ENCODE peak calls at places on chromosomes 13 and 19, in seven cellular contexts. B is IMR-90, Y is brain microvascular endothelial cell, V is fibroblast of lung, R is iPS DF 6.9, I is Panc1, G is pancreas. Q is an unnamed sample.

GRCh38 chr19:40009674-40010073 is 12.8 kb downstream of the ZNF546 start:
- DNase-seq in G (no peak), I (no peak), V (no peak), R (no peak), Y (no peak), B (no peak), Q (no peak)

GRCh38 chr19:55546822-55547614 is 1.7 kb upstream of the SBK3 start:
- DNase-seq in G (peak), R (no peak), B (peak), I (peak), V (peak), Y (peak), Q (peak)

GRCh38 chr13:54636231-54636630 is 1607.6 kb downstream of the OLFM4 start:
- DNase-seq in I (no peak), R (no peak), B (no peak), V (no peak), G (no peak), Y (no peak), Q (no peak)

GRCh38 chr19:35596366-35596999 is 10.5 kb downstream of the PMIS2 start:
- DNase-seq in R (no peak), G (no peak), B (no peak), V (no peak), Y (no peak), I (no peak), Q (no peak)

GRCh38 chr19:3313199-3313575 is 53.2 kb upstream of the NFIC start:
- DNase-seq in Y (no peak), V (no peak), R (no peak), B (no peak), I (no peak), G (no peak), Q (no peak)

GRCh38 chr13:34153428-34154180 is 335.7 kb downstream of the RFC3 start:
- DNase-seq in G (no peak), I (no peak), V (no peak), R (no peak), B (no peak), Y (no peak), Q (no peak)

GRCh38 chr13:101739382-101740178 is 287.1 kb downstream of the ITGBL1 start:
- DNase-seq in V (no peak), G (no peak), Y (no peak), B (no peak), I (no peak), R (no peak), Q (no peak)

GRCh38 chr13:31764556-31764955 is 25.2 kb downstream of the RXFP2 start:
- DNase-seq in G (no peak), V (no peak), Y (no peak), R (no peak), I (no peak), B (no peak), Q (no peak)

GRCh38 chr13:53151692-53152421 is 123.2 kb downstream of the OLFM4 start:
- DNase-seq in G (peak), I (peak), Y (peak), B (peak), R (peak), V (peak), Q (no peak)

GRCh38 chr13:23432589-23432988 is 913 bp downstream of the SACS start:
- DNase-seq in I (no peak), R (no peak), B (peak), G (no peak), Y (no peak), V (no peak), Q (no peak)
- H3K4me3 ChIP-seq in I (peak), R (no peak), B (peak), G (peak), Y (peak), V (peak), Q (peak)

DNA sequence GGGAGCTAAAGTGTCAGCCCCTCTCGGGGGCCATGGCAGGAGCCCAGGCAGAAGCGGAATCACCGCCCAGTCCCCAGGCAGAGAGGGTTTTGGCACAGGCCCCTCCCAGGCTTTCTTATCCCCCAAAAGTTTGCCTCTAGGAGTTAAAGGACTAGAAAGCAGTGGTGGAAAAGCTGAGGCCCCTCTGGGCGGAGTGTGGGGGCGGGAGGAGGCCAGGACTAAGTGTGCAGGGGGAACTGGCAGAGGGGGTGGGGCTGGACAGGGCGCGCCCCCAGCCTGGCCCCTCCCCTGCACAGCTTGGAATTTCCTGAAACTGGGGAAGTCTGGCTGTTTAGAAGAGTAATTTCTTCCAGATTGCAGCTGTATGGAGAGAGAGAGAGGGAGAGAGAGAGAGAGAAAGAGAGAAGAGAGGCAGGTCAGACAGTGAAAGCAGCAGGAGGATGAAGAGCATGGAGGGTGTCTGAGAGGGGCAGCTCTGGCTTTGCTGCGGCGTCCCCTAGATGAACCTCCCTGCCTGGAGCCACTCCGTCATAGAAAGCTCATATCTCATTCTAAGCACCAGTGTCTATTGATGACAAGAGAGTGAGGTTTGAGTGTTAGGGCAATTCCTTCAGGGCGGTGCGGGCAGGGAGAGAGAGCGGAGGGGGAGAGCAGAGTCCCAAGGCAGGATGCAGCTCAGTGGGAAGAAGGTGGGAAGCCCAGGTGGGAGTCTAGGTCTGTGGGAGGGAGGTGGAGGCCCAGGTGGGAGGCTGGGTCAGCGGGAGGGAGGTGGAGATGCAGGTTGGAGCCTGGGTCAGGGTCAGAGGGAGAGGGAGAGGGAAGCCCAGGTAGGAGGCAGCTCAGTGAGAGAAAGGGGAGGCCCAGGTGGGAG is at the start of gene CDC42EP5:
- DNase-seq in Y (peak), G (no peak), B (peak), V (peak), R (no peak), I (no peak), Q (peak)
- H3K27ac ChIP-seq in Y (peak), G (no peak), B (peak), V (no peak), R (no peak), I (no peak), Q (peak)

GRCh38 chr19:57829316-57829715 is 783 bp upstream of the ZNF587B start:
- DNase-seq in V (no peak), G (no peak), I (no peak), R (no peak), Y (peak), B (peak), Q (no peak)

GRCh38 chr19:57825501-57825900 is 4.6 kb upstream of the ZNF587B start:
- DNase-seq in I (no peak), B (no peak), Y (no peak), G (no peak), V (no peak), R (no peak), Q (no peak)

GRCh38 chr19:57830071-57830602 is at the start of gene ZNF587B:
- DNase-seq in R (peak), B (peak), G (no peak), V (peak), I (no peak), Y (peak), Q (peak)
- H3K4me3 ChIP-seq in R (peak), B (peak), G (no peak), V (peak), I (no peak), Y (peak), Q (peak)

GRCh38 chr19:17489392-17490030 is 19.2 kb downstream of the SLC27A1 start:
- DNase-seq in Y (no peak), B (no peak), V (no peak), G (no peak), I (no peak), R (no peak), Q (no peak)
- H3K27ac ChIP-seq in Y (no peak), B (no peak), V (no peak), G (no peak), I (no peak), R (no peak), Q (no peak)

DNA sequence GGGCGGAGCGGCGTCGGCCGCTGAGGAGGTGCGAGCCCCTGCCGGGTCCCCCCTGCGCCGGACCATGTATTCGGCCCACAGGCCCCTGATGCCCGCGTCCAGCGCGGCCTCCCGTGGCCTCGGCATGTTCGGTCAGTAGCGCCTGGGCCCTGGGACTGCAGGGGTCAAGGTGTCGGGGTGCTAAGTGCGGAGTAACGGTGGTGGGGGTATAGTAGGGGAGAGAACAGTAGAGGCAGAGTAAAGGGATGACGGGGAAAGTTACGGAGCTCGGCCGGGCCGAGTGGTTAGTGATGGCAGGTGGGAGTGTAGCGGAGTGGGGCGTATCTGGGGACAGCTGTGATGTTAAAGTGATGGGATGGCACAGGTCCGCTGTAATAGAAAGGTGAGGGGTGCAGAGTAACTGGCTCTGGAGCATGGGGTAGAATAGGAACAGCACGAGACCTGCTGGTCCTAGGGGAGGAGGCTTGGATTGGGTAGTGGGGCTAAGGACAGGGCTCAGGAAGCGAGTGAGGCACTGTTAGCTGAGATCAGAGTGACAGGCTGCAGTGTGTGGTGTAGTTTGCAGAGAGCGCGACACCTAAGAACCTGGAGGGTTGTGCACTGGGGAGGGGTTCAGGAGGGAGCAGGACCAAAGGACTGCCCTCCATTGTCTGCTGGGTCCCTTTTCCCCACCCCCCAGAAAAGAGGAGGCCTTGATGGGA is 15.7 kb downstream of the CIC start:
- DNase-seq in B (no peak), V (no peak), R (no peak), Y (no peak), G (no peak), I (no peak), Q (peak)
- H3K4me3 ChIP-seq in B (peak), V (peak), R (peak), Y (peak), G (peak), I (peak), Q (peak)